ENCODE peak calls at places on chromosomes 12 and 14, in four cellular contexts. One of them, this sample, is unnamed.

GRCh38 chr12:58233886-58234285 is 292.5 kb downstream of the ATP23 start:
- DNase-seq in central memory CD4-positive, alpha-beta T cell: no peak
- DNase-seq in hypothalamus: no peak
- DNase-seq in ureter: no peak
- DNase-seq in this sample: no peak

GRCh38 chr14:60695327-60695726 is 28.8 kb downstream of the SIX4 start:
- DNase-seq in hypothalamus: no peak
- DNase-seq in central memory CD4-positive, alpha-beta T cell: no peak
- DNase-seq in ureter: no peak
- DNase-seq in this sample: no peak

GRCh38 chr12:16165506-16165905 is 112.0 kb downstream of the SLC15A5 start:
- DNase-seq in ureter: peak
- DNase-seq in hypothalamus: no peak
- DNase-seq in central memory CD4-positive, alpha-beta T cell: no peak
- DNase-seq in this sample: no peak

GRCh38 chr12:28795306-28795705 is 353.8 kb upstream of the FAR2 start:
- DNase-seq in ureter: no peak
- DNase-seq in central memory CD4-positive, alpha-beta T cell: no peak
- DNase-seq in hypothalamus: no peak
- DNase-seq in this sample: no peak

GRCh38 chr14:69043598-69044267 is 64.6 kb upstream of the ACTN1 start:
- DNase-seq in ureter: peak
- DNase-seq in central memory CD4-positive, alpha-beta T cell: no peak
- DNase-seq in hypothalamus: no peak
- DNase-seq in this sample: no peak

GRCh38 chr12:109739747-109740693 is 26.4 kb downstream of the FAM222A start:
- DNase-seq in central memory CD4-positive, alpha-beta T cell: no peak
- DNase-seq in hypothalamus: no peak
- DNase-seq in ureter: no peak
- DNase-seq in this sample: no peak

GRCh38 chr12:12070674-12071661 is at the start of gene BCL2L14:
- DNase-seq in central memory CD4-positive, alpha-beta T cell: peak
- DNase-seq in ureter: no peak
- DNase-seq in hypothalamus: no peak
- DNase-seq in this sample: no peak

GRCh38 chr12:15037091-15037723 is 64.4 kb downstream of the PDE6H start:
- DNase-seq in ureter: no peak
- DNase-seq in central memory CD4-positive, alpha-beta T cell: no peak
- DNase-seq in hypothalamus: no peak
- DNase-seq in this sample: no peak

GRCh38 chr12:94149781-94150482 is 1.6 kb downstream of the PLXNC1 start:
- DNase-seq in hypothalamus: no peak
- DNase-seq in central memory CD4-positive, alpha-beta T cell: no peak
- DNase-seq in ureter: no peak
- DNase-seq in this sample: no peak

GRCh38 chr12:74780458-74781241 is 243.0 kb downstream of the ATXN7L3B start:
- DNase-seq in central memory CD4-positive, alpha-beta T cell: no peak
- DNase-seq in ureter: no peak
- DNase-seq in hypothalamus: no peak
- DNase-seq in this sample: no peak

GRCh38 chr12:102961488-102961801 is 4.0 kb downstream of the ASCL1 start:
- DNase-seq in hypothalamus: no peak
- DNase-seq in central memory CD4-positive, alpha-beta T cell: no peak
- DNase-seq in ureter: no peak
- DNase-seq in this sample: no peak

GRCh38 chr14:75303415-75303814 is 24.8 kb downstream of the FOS start:
- DNase-seq in ureter: no peak
- DNase-seq in central memory CD4-positive, alpha-beta T cell: peak
- DNase-seq in hypothalamus: peak
- DNase-seq in this sample: peak

GRCh38 chr12:122076743-122077495 is 1.6 kb upstream of the MLXIP start:
- DNase-seq in ureter: no peak
- DNase-seq in central memory CD4-positive, alpha-beta T cell: no peak
- DNase-seq in hypothalamus: no peak
- DNase-seq in this sample: no peak

GRCh38 chr12:125262866-125263265 is 197.6 kb downstream of the AACS start:
- DNase-seq in ureter: no peak
- DNase-seq in central memory CD4-positive, alpha-beta T cell: no peak
- DNase-seq in hypothalamus: no peak
- DNase-seq in this sample: no peak

GRCh38 chr12:62861586-62861985 is 73.4 kb downstream of the PPM1H start:
- DNase-seq in central memory CD4-positive, alpha-beta T cell: no peak
- DNase-seq in ureter: no peak
- DNase-seq in hypothalamus: no peak
- DNase-seq in this sample: no peak

GRCh38 chr12:20367731-20368652 is at the start of gene PDE3A:
- DNase-seq in central memory CD4-positive, alpha-beta T cell: no peak
- DNase-seq in hypothalamus: no peak
- DNase-seq in ureter: peak
- DNase-seq in this sample: no peak

GRCh38 chr12:54415223-54415929 is 3.7 kb downstream of the ITGA5 start:
- DNase-seq in ureter: no peak
- DNase-seq in hypothalamus: no peak
- DNase-seq in central memory CD4-positive, alpha-beta T cell: no peak
- DNase-seq in this sample: no peak

GRCh38 chr14:88604213-88604612 is 41.4 kb downstream of the ZC3H14 start:
- DNase-seq in ureter: no peak
- DNase-seq in hypothalamus: no peak
- DNase-seq in central memory CD4-positive, alpha-beta T cell: no peak
- DNase-seq in this sample: no peak

GRCh38 chr14:104441275-104442106 is 138.1 kb upstream of the C14orf180 start:
- DNase-seq in central memory CD4-positive, alpha-beta T cell: no peak
- DNase-seq in ureter: no peak
- DNase-seq in hypothalamus: no peak
- DNase-seq in this sample: no peak

GRCh38 chr12:106114084-106115068 is 24.4 kb downstream of the NUAK1 start:
- DNase-seq in ureter: no peak
- DNase-seq in central memory CD4-positive, alpha-beta T cell: no peak
- DNase-seq in hypothalamus: no peak
- DNase-seq in this sample: no peak

GRCh38 chr12:113057565-113058485 is 1.3 kb downstream of the DTX1 start:
- DNase-seq in hypothalamus: no peak
- DNase-seq in ureter: no peak
- DNase-seq in central memory CD4-positive, alpha-beta T cell: no peak
- DNase-seq in this sample: no peak

GRCh38 chr14:85420278-85420677 is 109.7 kb upstream of the FLRT2 start:
- DNase-seq in hypothalamus: no peak
- DNase-seq in central memory CD4-positive, alpha-beta T cell: no peak
- DNase-seq in ureter: no peak
- DNase-seq in this sample: no peak

GRCh38 chr12:57887631-57888406 is 41.3 kb upstream of the CTDSP2 start:
- DNase-seq in central memory CD4-positive, alpha-beta T cell: no peak
- DNase-seq in ureter: peak
- DNase-seq in hypothalamus: no peak
- DNase-seq in this sample: no peak

GRCh38 chr14:54342806-54343205 is 54.0 kb upstream of the CDKN3 start:
- DNase-seq in ureter: no peak
- DNase-seq in central memory CD4-positive, alpha-beta T cell: no peak
- DNase-seq in hypothalamus: no peak
- DNase-seq in this sample: no peak

GRCh38 chr14:77044776-77045569 is 16.5 kb upstream of the IRF2BPL start:
- DNase-seq in ureter: peak
- DNase-seq in central memory CD4-positive, alpha-beta T cell: no peak
- DNase-seq in hypothalamus: no peak
- DNase-seq in this sample: no peak

GRCh38 chr12:34595749-34596733 is 573.7 kb downstream of the ALG10 start:
- DNase-seq in ureter: no peak
- DNase-seq in hypothalamus: no peak
- DNase-seq in central memory CD4-positive, alpha-beta T cell: no peak
- DNase-seq in this sample: no peak

GRCh38 chr12:11040162-11040561 is 9.0 kb upstream of the TAS2R31 start:
- DNase-seq in central memory CD4-positive, alpha-beta T cell: no peak
- DNase-seq in ureter: no peak
- DNase-seq in hypothalamus: no peak
- DNase-seq in this sample: no peak

GRCh38 chr12:642633-643477 is 20.4 kb downstream of the NINJ2 start:
- DNase-seq in hypothalamus: no peak
- DNase-seq in central memory CD4-positive, alpha-beta T cell: peak
- DNase-seq in ureter: peak
- DNase-seq in this sample: peak

GRCh38 chr12:62738611-62739010 is 196.3 kb downstream of the PPM1H start:
- DNase-seq in central memory CD4-positive, alpha-beta T cell: no peak
- DNase-seq in ureter: no peak
- DNase-seq in hypothalamus: no peak
- DNase-seq in this sample: no peak

GRCh38 chr12:8018666-8019581 is 13.6 kb upstream of the FOXJ2 start:
- DNase-seq in hypothalamus: no peak
- DNase-seq in ureter: no peak
- DNase-seq in central memory CD4-positive, alpha-beta T cell: no peak
- DNase-seq in this sample: no peak

GRCh38 chr12:30939234-30939633 is 12.7 kb downstream of the TSPAN11 start:
- DNase-seq in ureter: no peak
- DNase-seq in hypothalamus: no peak
- DNase-seq in central memory CD4-positive, alpha-beta T cell: no peak
- DNase-seq in this sample: no peak

GRCh38 chr12:86772688-86773087 is 516.5 kb upstream of the MGAT4C start:
- DNase-seq in hypothalamus: no peak
- DNase-seq in ureter: no peak
- DNase-seq in central memory CD4-positive, alpha-beta T cell: no peak
- DNase-seq in this sample: no peak

GRCh38 chr12:66352197-66352596 is 49.9 kb downstream of the HELB start:
- DNase-seq in central memory CD4-positive, alpha-beta T cell: no peak
- DNase-seq in hypothalamus: no peak
- DNase-seq in ureter: no peak
- DNase-seq in this sample: no peak

GRCh38 chr14:102799684-102800562 is 22.7 kb downstream of the TRAF3 start:
- DNase-seq in hypothalamus: no peak
- DNase-seq in central memory CD4-positive, alpha-beta T cell: no peak
- DNase-seq in ureter: no peak
- DNase-seq in this sample: no peak

This sample was measured in naive thymus-derived CD4-positive, alpha-beta T cell.